ENCODE peak calls at places on chromosome 17, in four cellular contexts. O, Z, B and K are unnamed samples.

GRCh38 chr17:22454070-22454999 is 762.0 kb downstream of the KCNJ18 start:
- DNase-seq in Z (no peak), O (no peak), B (no peak), K (no peak)

GRCh38 chr17:16027708-16028584 is 28.3 kb downstream of the TTC19 start:
- DNase-seq in B (peak), O (peak), Z (peak), K (peak)

GRCh38 chr17:38656959-38657823 is 17.6 kb downstream of the EPOP start:
- DNase-seq in O (no peak), Z (peak), B (no peak), K (no peak)

GRCh38 chr17:6710317-6710716 is 2.9 kb downstream of the SLC13A5 start:
- DNase-seq in B (no peak), O (no peak), Z (peak), K (no peak)

GRCh38 chr17:45640141-45640850 is 143.8 kb upstream of the CRHR1 start:
- DNase-seq in O (peak), Z (peak), B (peak), K (peak)

GRCh38 chr17:17749921-17750320 is 68.7 kb downstream of the RAI1 start:
- DNase-seq in O (peak), B (peak), Z (peak), K (peak)

GRCh38 chr17:63961355-63962207 is 11.1 kb downstream of the SCN4A start:
- DNase-seq in O (peak), B (peak), Z (peak), K (peak)

GRCh38 chr17:29112780-29113295 is 67.4 kb downstream of the MYO18A start:
- DNase-seq in O (no peak), Z (no peak), B (no peak), K (no peak)

GRCh38 chr17:49987681-49988441 is 7.2 kb downstream of the DLX3 start:
- DNase-seq in Z (peak), B (no peak), O (peak), K (no peak)

GRCh38 chr17:21376835-21377690 is 906 bp downstream of the KCNJ12 start:
- DNase-seq in O (peak), Z (no peak), B (no peak), K (peak)

GRCh38 chr17:21522755-21523154 is 146.6 kb downstream of the KCNJ12 start:
- DNase-seq in O (no peak), B (no peak), Z (peak), K (no peak)

GRCh38 chr17:10092595-10092994 is 105.8 kb downstream of the GAS7 start:
- DNase-seq in Z (no peak), O (no peak), B (no peak), K (no peak)

GRCh38 chr17:77861981-77862645 is 96.4 kb upstream of the TNRC6C start:
- DNase-seq in O (no peak), B (no peak), Z (no peak), K (no peak)

GRCh38 chr17:31549525-31550388 is 158.3 kb downstream of the RAB11FIP4 start:
- DNase-seq in Z (peak), O (peak), B (peak), K (peak)

GRCh38 chr17:72150632-72151460 is 30.0 kb downstream of the SOX9 start:
- DNase-seq in O (no peak), B (no peak), Z (no peak), K (no peak)

GRCh38 chr17:44889003-44889402 is 10.2 kb downstream of the EFTUD2 start:
- DNase-seq in O (no peak), Z (no peak), B (no peak), K (no peak)

GRCh38 chr17:35089846-35090193 is 26.3 kb upstream of the RFFL start:
- DNase-seq in Z (peak), O (peak), B (peak), K (no peak)

GRCh38 chr17:30104575-30105339 is 11.9 kb upstream of the NSRP1 start:
- DNase-seq in B (peak), Z (peak), O (peak), K (peak)

GRCh38 chr17:16417896-16418683 is 2.7 kb downstream of the TRPV2 start:
- DNase-seq in O (peak), B (no peak), Z (peak), K (no peak)

GRCh38 chr17:82386256-82386831 is 14.8 kb downstream of the UTS2R start:
- DNase-seq in Z (no peak), B (no peak), O (no peak), K (no peak)

GRCh38 chr17:48550313-48551205 is 5.7 kb upstream of the HOXB2 start:
- DNase-seq in B (no peak), O (no peak), Z (peak), K (no peak)

GRCh38 chr17:65690626-65691310 is 129.3 kb upstream of the AXIN2 start:
- DNase-seq in O (no peak), B (peak), Z (no peak), K (no peak)

GRCh38 chr17:601462-602303 is 113.0 kb downstream of the VPS53 start:
- DNase-seq in O (no peak), Z (no peak), B (no peak), K (peak)

GRCh38 chr17:32323784-32324590 is 18.0 kb downstream of the C17orf75 start:
- DNase-seq in Z (no peak), B (peak), O (peak), K (peak)

GRCh38 chr17:38454528-38454927 is 26.3 kb downstream of the ARHGAP23 start:
- DNase-seq in Z (peak), B (no peak), O (peak), K (peak)

GRCh38 chr17:45114117-45114932 is 18.0 kb downstream of the PLCD3 start:
- DNase-seq in Z (peak), B (no peak), O (no peak), K (no peak)

GRCh38 chr17:71304498-71305158 is 816.2 kb upstream of the SOX9 start:
- DNase-seq in O (no peak), Z (no peak), B (no peak), K (no peak)

GRCh38 chr17:9331512-9332163 is 244.0 kb downstream of the STX8 start:
- DNase-seq in O (no peak), B (no peak), Z (no peak), K (no peak)

GRCh38 chr17:1975573-1975972 is 49.6 kb downstream of the RTN4RL1 start:
- DNase-seq in B (no peak), O (no peak), Z (no peak), K (no peak)

GRCh38 chr17:1197781-1198490 is 18.2 kb upstream of the ABR start:
- DNase-seq in O (no peak), B (peak), Z (no peak), K (no peak)

GRCh38 chr17:80169107-80169506 is 723 bp upstream of the CARD14 start:
- DNase-seq in B (no peak), O (no peak), Z (no peak), K (no peak)